ENCODE peak calls at places on chromosomes 7 and 10, in six cellular contexts. One of them, this sample, is unnamed.
A peak's percentile ranks its signal among the peaks of the same experiment; 100 is the strongest.

GRCh38 chr10:22245567-22245966 is 27.8 kb upstream of the EBLN1 start:
- DNase-seq in B cell: no peak
- DNase-seq in Caki2: peak; percentile 61
- DNase-seq in iPS-NIHi11: no peak
- DNase-seq in neural crest cell: no peak
- DNase-seq in activated CD4-positive, alpha-beta T cell treated with anti-CD3 and anti-CD28 coated beads for 4 hours: no peak
- DNase-seq in this sample: no peak

GRCh38 chr10:79111427-79111826 is 42.7 kb downstream of the ZMIZ1 start:
- DNase-seq in neural crest cell: no peak
- DNase-seq in activated CD4-positive, alpha-beta T cell treated with anti-CD3 and anti-CD28 coated beads for 4 hours: no peak
- DNase-seq in Caki2: peak; percentile 89
- DNase-seq in B cell: no peak
- DNase-seq in iPS-NIHi11: no peak
- DNase-seq in this sample: no peak

GRCh38 chr7:95910341-95910740 is 138.0 kb downstream of the DYNC1I1 start:
- DNase-seq in B cell: no peak
- DNase-seq in activated CD4-positive, alpha-beta T cell treated with anti-CD3 and anti-CD28 coated beads for 4 hours: no peak
- DNase-seq in Caki2: no peak
- DNase-seq in iPS-NIHi11: no peak
- DNase-seq in neural crest cell: no peak
- DNase-seq in this sample: no peak

GRCh38 chr10:19713800-19714525 is 102.3 kb upstream of the PLXDC2 start:
- DNase-seq in neural crest cell: no peak
- DNase-seq in iPS-NIHi11: peak; percentile 35
- DNase-seq in Caki2: no peak
- DNase-seq in B cell: no peak
- DNase-seq in activated CD4-positive, alpha-beta T cell treated with anti-CD3 and anti-CD28 coated beads for 4 hours: no peak
- DNase-seq in this sample: no peak

GRCh38 chr7:108178393-108178792 is 48.2 kb upstream of the LAMB4 start:
- DNase-seq in Caki2: no peak
- DNase-seq in iPS-NIHi11: no peak
- DNase-seq in activated CD4-positive, alpha-beta T cell treated with anti-CD3 and anti-CD28 coated beads for 4 hours: no peak
- DNase-seq in neural crest cell: no peak
- DNase-seq in B cell: no peak
- DNase-seq in this sample: no peak

GRCh38 chr7:134391223-134391622 is 67.7 kb downstream of the AKR1B1 start:
- DNase-seq in B cell: no peak
- DNase-seq in iPS-NIHi11: no peak
- DNase-seq in neural crest cell: no peak
- DNase-seq in Caki2: no peak
- DNase-seq in activated CD4-positive, alpha-beta T cell treated with anti-CD3 and anti-CD28 coated beads for 4 hours: no peak
- DNase-seq in this sample: no peak

GRCh38 chr7:28621369-28621807 is 209.1 kb downstream of the CREB5 start:
- DNase-seq in neural crest cell: no peak
- DNase-seq in iPS-NIHi11: no peak
- DNase-seq in activated CD4-positive, alpha-beta T cell treated with anti-CD3 and anti-CD28 coated beads for 4 hours: no peak
- DNase-seq in B cell: no peak
- DNase-seq in Caki2: no peak
- DNase-seq in this sample: no peak

GRCh38 chr7:103915958-103916357 is 73.5 kb downstream of the RELN start:
- DNase-seq in Caki2: peak; percentile 61
- DNase-seq in iPS-NIHi11: no peak
- DNase-seq in activated CD4-positive, alpha-beta T cell treated with anti-CD3 and anti-CD28 coated beads for 4 hours: no peak
- DNase-seq in neural crest cell: no peak
- DNase-seq in B cell: no peak
- DNase-seq in this sample: no peak

GRCh38 chr7:155739538-155740140 is 72.6 kb downstream of the SHH start:
- DNase-seq in iPS-NIHi11: no peak
- DNase-seq in B cell: no peak
- DNase-seq in neural crest cell: no peak
- DNase-seq in Caki2: no peak
- DNase-seq in activated CD4-positive, alpha-beta T cell treated with anti-CD3 and anti-CD28 coated beads for 4 hours: no peak
- DNase-seq in this sample: no peak

GRCh38 chr7:398888-399287 is 108.9 kb downstream of the FOXL3 start:
- DNase-seq in activated CD4-positive, alpha-beta T cell treated with anti-CD3 and anti-CD28 coated beads for 4 hours: no peak
- DNase-seq in B cell: no peak
- DNase-seq in neural crest cell: no peak
- DNase-seq in Caki2: no peak
- DNase-seq in iPS-NIHi11: no peak
- DNase-seq in this sample: no peak

GRCh38 chr7:80722596-80723141 is 84.2 kb downstream of the CD36 start:
- DNase-seq in iPS-NIHi11: peak; percentile 14
- DNase-seq in Caki2: peak; percentile 85
- DNase-seq in activated CD4-positive, alpha-beta T cell treated with anti-CD3 and anti-CD28 coated beads for 4 hours: no peak
- DNase-seq in neural crest cell: no peak
- DNase-seq in B cell: no peak
- DNase-seq in this sample: no peak

GRCh38 chr7:24732646-24733413 is 24.4 kb downstream of the GSDME start:
- DNase-seq in iPS-NIHi11: no peak
- DNase-seq in neural crest cell: no peak
- DNase-seq in B cell: no peak
- DNase-seq in activated CD4-positive, alpha-beta T cell treated with anti-CD3 and anti-CD28 coated beads for 4 hours: no peak
- DNase-seq in Caki2: peak; percentile 76
- DNase-seq in this sample: no peak

GRCh38 chr7:139706837-139707236 is 71.0 kb downstream of the HIPK2 start:
- DNase-seq in neural crest cell: no peak
- DNase-seq in activated CD4-positive, alpha-beta T cell treated with anti-CD3 and anti-CD28 coated beads for 4 hours: no peak
- DNase-seq in B cell: no peak
- DNase-seq in iPS-NIHi11: no peak
- DNase-seq in Caki2: no peak
- DNase-seq in this sample: no peak

GRCh38 chr7:144130730-144131129 is 7.8 kb downstream of the OR2A14 start:
- DNase-seq in B cell: no peak
- DNase-seq in iPS-NIHi11: no peak
- DNase-seq in Caki2: no peak
- DNase-seq in activated CD4-positive, alpha-beta T cell treated with anti-CD3 and anti-CD28 coated beads for 4 hours: no peak
- DNase-seq in neural crest cell: no peak
- DNase-seq in this sample: no peak

GRCh38 chr7:123797673-123798526 is 47.1 kb upstream of the HYAL4 start:
- DNase-seq in iPS-NIHi11: peak; percentile 40
- DNase-seq in activated CD4-positive, alpha-beta T cell treated with anti-CD3 and anti-CD28 coated beads for 4 hours: no peak
- DNase-seq in neural crest cell: no peak
- DNase-seq in B cell: peak; percentile 6
- DNase-seq in Caki2: peak; percentile 92
- DNase-seq in this sample: peak; percentile 40

GRCh38 chr10:6114758-6115410 is 26.1 kb downstream of the RBM17 start:
- DNase-seq in activated CD4-positive, alpha-beta T cell treated with anti-CD3 and anti-CD28 coated beads for 4 hours: no peak
- DNase-seq in neural crest cell: no peak
- DNase-seq in Caki2: no peak
- DNase-seq in iPS-NIHi11: no peak
- DNase-seq in B cell: no peak
- DNase-seq in this sample: no peak

GRCh38 chr7:3844545-3845151 is 543.6 kb downstream of the SDK1 start:
- DNase-seq in B cell: no peak
- DNase-seq in Caki2: no peak
- DNase-seq in iPS-NIHi11: no peak
- DNase-seq in activated CD4-positive, alpha-beta T cell treated with anti-CD3 and anti-CD28 coated beads for 4 hours: no peak
- DNase-seq in neural crest cell: no peak
- DNase-seq in this sample: no peak

GRCh38 chr10:48456361-48456804 is 148.5 kb downstream of the ARHGAP22 start:
- DNase-seq in Caki2: no peak
- DNase-seq in iPS-NIHi11: peak; percentile 67
- DNase-seq in B cell: peak; percentile 37
- DNase-seq in activated CD4-positive, alpha-beta T cell treated with anti-CD3 and anti-CD28 coated beads for 4 hours: no peak
- DNase-seq in neural crest cell: no peak
- DNase-seq in this sample: peak; percentile 82

GRCh38 chr10:102468683-102469082 is 17.3 kb upstream of the C10orf95 start:
- DNase-seq in activated CD4-positive, alpha-beta T cell treated with anti-CD3 and anti-CD28 coated beads for 4 hours: no peak
- DNase-seq in B cell: no peak
- DNase-seq in iPS-NIHi11: no peak
- DNase-seq in Caki2: no peak
- DNase-seq in neural crest cell: no peak
- DNase-seq in this sample: no peak

GRCh38 chr7:16670021-16670420 is 24.0 kb downstream of the BZW2 start:
- DNase-seq in Caki2: no peak
- DNase-seq in neural crest cell: no peak
- DNase-seq in B cell: no peak
- DNase-seq in activated CD4-positive, alpha-beta T cell treated with anti-CD3 and anti-CD28 coated beads for 4 hours: no peak
- DNase-seq in iPS-NIHi11: no peak
- DNase-seq in this sample: no peak

GRCh38 chr10:119715628-119716505 is 10.0 kb upstream of the INPP5F start:
- DNase-seq in iPS-NIHi11: no peak
- DNase-seq in activated CD4-positive, alpha-beta T cell treated with anti-CD3 and anti-CD28 coated beads for 4 hours: no peak
- DNase-seq in Caki2: no peak
- DNase-seq in neural crest cell: no peak
- DNase-seq in B cell: no peak
- DNase-seq in this sample: peak; percentile 26

GRCh38 chr10:124995605-124996004 is 53.7 kb downstream of the ZRANB1 start:
- DNase-seq in activated CD4-positive, alpha-beta T cell treated with anti-CD3 and anti-CD28 coated beads for 4 hours: no peak
- DNase-seq in Caki2: no peak
- DNase-seq in iPS-NIHi11: no peak
- DNase-seq in B cell: no peak
- DNase-seq in neural crest cell: no peak
- DNase-seq in this sample: no peak

GRCh38 chr10:131114846-131115245 is 196.7 kb downstream of the TCERG1L start:
- DNase-seq in iPS-NIHi11: no peak
- DNase-seq in B cell: no peak
- DNase-seq in neural crest cell: no peak
- DNase-seq in Caki2: no peak
- DNase-seq in activated CD4-positive, alpha-beta T cell treated with anti-CD3 and anti-CD28 coated beads for 4 hours: no peak
- DNase-seq in this sample: no peak

GRCh38 chr10:50437248-50437647 is 185.9 kb upstream of the ASAH2 start:
- DNase-seq in Caki2: no peak
- DNase-seq in iPS-NIHi11: no peak
- DNase-seq in activated CD4-positive, alpha-beta T cell treated with anti-CD3 and anti-CD28 coated beads for 4 hours: no peak
- DNase-seq in neural crest cell: no peak
- DNase-seq in B cell: no peak
- DNase-seq in this sample: no peak

GRCh38 chr10:2079603-2080078 is 342.3 kb upstream of the ADARB2 start:
- DNase-seq in iPS-NIHi11: no peak
- DNase-seq in activated CD4-positive, alpha-beta T cell treated with anti-CD3 and anti-CD28 coated beads for 4 hours: no peak
- DNase-seq in Caki2: peak; percentile 83
- DNase-seq in B cell: no peak
- DNase-seq in neural crest cell: no peak
- DNase-seq in this sample: no peak

GRCh38 chr7:98935811-98936210 is 57.5 kb downstream of the TRRAP start:
- DNase-seq in neural crest cell: no peak
- DNase-seq in activated CD4-positive, alpha-beta T cell treated with anti-CD3 and anti-CD28 coated beads for 4 hours: no peak
- DNase-seq in B cell: no peak
- DNase-seq in Caki2: no peak
- DNase-seq in iPS-NIHi11: no peak
- DNase-seq in this sample: no peak

GRCh38 chr10:132595021-132595420 is 57.4 kb downstream of the INPP5A start:
- DNase-seq in activated CD4-positive, alpha-beta T cell treated with anti-CD3 and anti-CD28 coated beads for 4 hours: no peak
- DNase-seq in Caki2: no peak
- DNase-seq in B cell: no peak
- DNase-seq in iPS-NIHi11: no peak
- DNase-seq in neural crest cell: no peak
- DNase-seq in this sample: no peak

GRCh38 chr7:107208046-107208458 is 39.2 kb downstream of the HBP1 start:
- DNase-seq in iPS-NIHi11: no peak
- DNase-seq in B cell: no peak
- DNase-seq in activated CD4-positive, alpha-beta T cell treated with anti-CD3 and anti-CD28 coated beads for 4 hours: no peak
- DNase-seq in neural crest cell: no peak
- DNase-seq in Caki2: no peak
- DNase-seq in this sample: no peak